ENCODE peak calls at places on chromosomes 11 and 22, in six cellular contexts. T is AG09309, A is coronary artery, C is stomach, I is hepatocyte, V is colonic mucosa. H is an unnamed sample.

GRCh38 chr11:11513438-11513837 is 108.4 kb downstream of the GALNT18 start:
- DNase-seq in T (peak; percentile 85), A (no peak), C (no peak), I (peak; percentile 38), V (peak; percentile 21), H (no peak)

GRCh38 chr11:119107538-119108150 is 500 bp downstream of the C2CD2L start:
- DNase-seq in T (no peak), A (no peak), C (no peak), I (peak; percentile 39), V (peak; percentile 33), H (no peak)

GRCh38 chr11:2673871-2674471 is 25.8 kb downstream of the KCNQ1OT1 start:
- DNase-seq in T (no peak), A (peak; percentile 38), C (peak; percentile 24), I (no peak), V (no peak), H (peak; percentile 59)

GRCh38 chr11:86021390-86021789 is 47.5 kb downstream of the PICALM start:
- DNase-seq in T (no peak), A (no peak), C (no peak), I (no peak), V (no peak), H (no peak)

GRCh38 chr11:117183724-117184349 is 5.3 kb downstream of the SIDT2 start:
- DNase-seq in T (no peak), A (peak; percentile 63), C (peak; percentile 73), I (no peak), V (peak; percentile 65), H (no peak)

GRCh38 chr11:35511666-35512065 is 13.8 kb downstream of the PAMR1 start:
- DNase-seq in T (peak; percentile 57), A (no peak), C (no peak), I (no peak), V (no peak), H (no peak)

GRCh38 chr22:21984793-21985192 is 2.2 kb upstream of the TOP3B start:
- DNase-seq in T (no peak), A (no peak), C (no peak), I (peak; percentile 34), V (no peak), H (no peak)

GRCh38 chr11:66172146-66172545 is 96.3 kb upstream of the RAB1B start:
- DNase-seq in T (no peak), A (no peak), C (no peak), I (peak; percentile 31), V (no peak), H (no peak)

GRCh38 chr11:119218141-119218878 is 12.2 kb downstream of the CBL start:
- DNase-seq in T (peak; percentile 80), A (no peak), C (no peak), I (peak; percentile 7), V (no peak), H (no peak)

GRCh38 chr11:126837581-126837980 is 163.0 kb downstream of the KIRREL3 start:
- DNase-seq in T (no peak), A (no peak), C (no peak), I (no peak), V (no peak), H (no peak)

GRCh38 chr11:33913991-33914390 is 22.1 kb upstream of the LMO2 start:
- DNase-seq in T (no peak), A (no peak), C (no peak), I (no peak), V (no peak), H (no peak)

GRCh38 chr11:113690619-113691569 is 15.2 kb downstream of the TMPRSS5 start:
- DNase-seq in T (peak; percentile 20), A (no peak), C (peak; percentile 75), I (peak; percentile 78), V (peak; percentile 73), H (peak; percentile 85)
- TF ChIP-seq CTCF in T (peak; percentile 32), A (no peak), C (no peak), I (peak; percentile 34), V (peak; percentile 27), H (peak; percentile 46)

GRCh38 chr11:67508486-67509121 is 642 bp upstream of the CDK2AP2 start:
- DNase-seq in T (peak; percentile 78), A (peak; percentile 97), C (peak; percentile 99), I (peak; percentile 99), V (peak; percentile 99), H (peak; percentile 99)
- TF ChIP-seq CTCF in T (no peak), A (no peak), C (peak; percentile 5), I (no peak), V (no peak), H (no peak)

GRCh38 chr11:20068691-20069090 is 91.6 kb downstream of the DBX1 start:
- DNase-seq in T (no peak), A (no peak), C (no peak), I (no peak), V (no peak), H (no peak)

GRCh38 chr11:20065040-20065805 is 95.1 kb downstream of the DBX1 start:
- DNase-seq in T (no peak), A (no peak), C (no peak), I (no peak), V (no peak), H (no peak)

GRCh38 chr11:20066013-20066782 is 94.1 kb downstream of the DBX1 start:
- DNase-seq in T (no peak), A (no peak), C (no peak), I (no peak), V (no peak), H (no peak)

GRCh38 chr11:20067665-20068064 is 92.6 kb downstream of the DBX1 start:
- DNase-seq in T (no peak), A (no peak), C (no peak), I (no peak), V (no peak), H (no peak)

DNA sequence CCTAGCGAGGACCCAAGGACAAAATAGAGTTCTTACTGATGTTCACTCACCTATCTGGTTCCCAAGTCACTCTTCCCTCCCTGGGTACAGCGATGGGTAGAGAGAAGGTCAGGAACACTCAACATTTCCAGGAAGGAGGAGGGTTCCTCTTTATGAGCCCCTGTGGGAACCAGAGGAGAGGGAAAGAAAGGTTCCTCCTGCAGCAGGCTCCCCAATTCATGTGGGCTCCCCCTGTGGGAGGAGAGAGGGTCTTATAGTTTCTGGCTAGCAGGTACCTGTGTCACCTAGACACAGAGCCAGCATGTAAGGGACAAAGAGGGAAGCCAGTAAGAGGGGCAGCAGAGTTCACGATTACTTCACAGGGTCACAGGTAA is 93.5 kb downstream of the DBX1 start:
- DNase-seq in T (no peak), A (no peak), C (no peak), I (no peak), V (no peak), H (no peak)
- TF ChIP-seq CTCF in T (no peak), A (no peak), C (no peak), I (no peak), V (no peak), H (no peak)

DNA sequence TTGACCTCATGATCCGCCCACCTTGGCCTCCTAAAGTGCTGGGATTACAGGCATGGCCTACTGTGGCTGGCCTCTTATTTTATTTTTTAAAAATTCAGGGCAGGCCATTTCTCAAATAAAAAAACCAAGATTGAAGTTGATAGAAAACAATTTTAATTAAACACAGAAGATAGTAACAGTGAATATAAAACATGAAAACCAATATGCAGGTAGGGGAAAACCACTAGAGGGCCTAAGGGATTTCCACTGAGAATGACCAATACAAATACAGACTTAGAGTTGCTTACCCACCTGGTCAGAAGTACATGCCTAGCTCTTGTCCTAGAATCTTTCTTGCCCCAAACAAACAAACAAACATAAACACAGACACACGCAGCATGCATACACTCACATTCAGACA is 1.7 kb upstream of the RTCB start:
- DNase-seq in T (no peak), A (no peak), C (no peak), I (no peak), V (no peak), H (no peak)
- TF ChIP-seq CTCF in T (peak; percentile 51), A (no peak), C (no peak), I (peak; percentile 34), V (peak; percentile 30), H (peak; percentile 30)

GRCh38 chr11:6206456-6207180 is 1.3 kb downstream of the C11orf42 start:
- DNase-seq in T (no peak), A (no peak), C (no peak), I (no peak), V (no peak), H (no peak)
- TF ChIP-seq CTCF in T (no peak), A (no peak), C (no peak), I (no peak), V (no peak), H (no peak)

GRCh38 chr11:82315093-82315492 is 418.6 kb downstream of the FAM181B start:
- DNase-seq in T (no peak), A (no peak), C (no peak), I (peak; percentile 65), V (no peak), H (no peak)
- TF ChIP-seq CTCF in T (no peak), A (no peak), C (no peak), I (peak; percentile 72), V (no peak), H (peak; percentile 20)